ENCODE peak calls at places on chromosomes 11 and 22, in nine cellular contexts. One of them, this sample, is unnamed.

GRCh38 chr11:2287102-2287501 is 14.6 kb downstream of the C11orf21 start:
- DNase-seq in SK-N-SH: no peak
- DNase-seq in HCT116: no peak
- DNase-seq in GM23338: no peak
- DNase-seq in HL-60: no peak
- DNase-seq in A549: no peak
- DNase-seq in K562: no peak
- DNase-seq in GM12878: no peak
- DNase-seq in HepG2: no peak
- DNase-seq in this sample: no peak

GRCh38 chr11:45897556-45897955 is 9.5 kb downstream of the FREY1 start:
- DNase-seq in SK-N-SH: peak; percentile 33
- DNase-seq in HCT116: no peak
- DNase-seq in GM23338: no peak
- DNase-seq in HL-60: no peak
- DNase-seq in A549: peak; percentile 26
- DNase-seq in K562: no peak
- DNase-seq in GM12878: no peak
- DNase-seq in HepG2: no peak
- DNase-seq in this sample: no peak

GRCh38 chr22:35746248-35746647 is 28.6 kb downstream of the APOL5 start:
- DNase-seq in SK-N-SH: no peak
- DNase-seq in HCT116: no peak
- DNase-seq in GM23338: no peak
- DNase-seq in HL-60: no peak
- DNase-seq in A549: no peak
- DNase-seq in K562: no peak
- DNase-seq in GM12878: no peak
- DNase-seq in HepG2: no peak
- DNase-seq in this sample: no peak

GRCh38 chr11:112467721-112468120 is 207.1 kb upstream of the PLET1 start:
- DNase-seq in SK-N-SH: no peak
- DNase-seq in HCT116: no peak
- DNase-seq in GM23338: no peak
- DNase-seq in HL-60: no peak
- DNase-seq in A549: no peak
- DNase-seq in K562: no peak
- DNase-seq in GM12878: no peak
- DNase-seq in HepG2: no peak
- DNase-seq in this sample: no peak

GRCh38 chr11:47001666-47002285 is 65.2 kb downstream of the CSTPP1 start:
- DNase-seq in SK-N-SH: peak; percentile 38
- DNase-seq in HCT116: no peak
- DNase-seq in GM23338: peak; percentile 27
- DNase-seq in HL-60: peak; percentile 1
- DNase-seq in A549: no peak
- DNase-seq in K562: no peak
- DNase-seq in GM12878: no peak
- DNase-seq in HepG2: no peak
- DNase-seq in this sample: no peak

GRCh38 chr11:120667934-120668333 is 156.4 kb downstream of the GRIK4 start:
- DNase-seq in SK-N-SH: no peak
- DNase-seq in HCT116: no peak
- DNase-seq in GM23338: no peak
- DNase-seq in HL-60: no peak
- DNase-seq in A549: no peak
- DNase-seq in K562: no peak
- DNase-seq in GM12878: no peak
- DNase-seq in HepG2: no peak
- DNase-seq in this sample: no peak

GRCh38 chr11:11085580-11085979 is 227.7 kb upstream of the ZBED5 start:
- DNase-seq in SK-N-SH: no peak
- DNase-seq in HCT116: no peak
- DNase-seq in GM23338: no peak
- DNase-seq in HL-60: no peak
- DNase-seq in A549: no peak
- DNase-seq in K562: no peak
- DNase-seq in GM12878: no peak
- DNase-seq in HepG2: no peak
- DNase-seq in this sample: no peak

GRCh38 chr22:18031670-18032454 is 7.5 kb upstream of the MICAL3 start:
- DNase-seq in SK-N-SH: no peak
- DNase-seq in HCT116: peak; percentile 82
- DNase-seq in GM23338: no peak
- DNase-seq in HL-60: no peak
- DNase-seq in A549: peak; percentile 80
- DNase-seq in K562: no peak
- DNase-seq in GM12878: no peak
- DNase-seq in HepG2: no peak
- DNase-seq in this sample: peak; percentile 86

GRCh38 chr11:111324277-111324720 is 26.0 kb downstream of the POU2AF3 start:
- DNase-seq in SK-N-SH: no peak
- DNase-seq in HCT116: no peak
- DNase-seq in GM23338: no peak
- DNase-seq in HL-60: no peak
- DNase-seq in A549: no peak
- DNase-seq in K562: no peak
- DNase-seq in GM12878: no peak
- DNase-seq in HepG2: no peak
- DNase-seq in this sample: no peak

GRCh38 chr11:66969584-66970205 is 5.4 kb upstream of the C11orf86 start:
- DNase-seq in SK-N-SH: no peak
- DNase-seq in HCT116: no peak
- DNase-seq in GM23338: no peak
- DNase-seq in HL-60: no peak
- DNase-seq in A549: no peak
- DNase-seq in K562: no peak
- DNase-seq in GM12878: no peak
- DNase-seq in HepG2: no peak
- DNase-seq in this sample: no peak

GRCh38 chr11:7516488-7516887 is 2.7 kb downstream of the PPFIBP2 start:
- DNase-seq in SK-N-SH: no peak
- DNase-seq in HCT116: no peak
- DNase-seq in GM23338: no peak
- DNase-seq in HL-60: no peak
- DNase-seq in A549: no peak
- DNase-seq in K562: no peak
- DNase-seq in GM12878: no peak
- DNase-seq in HepG2: no peak
- DNase-seq in this sample: no peak

GRCh38 chr11:44747836-44748235 is 21.1 kb downstream of the TSPAN18 start:
- DNase-seq in SK-N-SH: no peak
- DNase-seq in HCT116: no peak
- DNase-seq in GM23338: no peak
- DNase-seq in HL-60: no peak
- DNase-seq in A549: no peak
- DNase-seq in K562: no peak
- DNase-seq in GM12878: no peak
- DNase-seq in HepG2: no peak
- DNase-seq in this sample: no peak

GRCh38 chr11:41659990-41660389 is 200.5 kb upstream of the LRRC4C start:
- DNase-seq in SK-N-SH: no peak
- DNase-seq in HCT116: no peak
- DNase-seq in GM23338: peak; percentile 3
- DNase-seq in HL-60: no peak
- DNase-seq in A549: no peak
- DNase-seq in K562: no peak
- DNase-seq in GM12878: no peak
- DNase-seq in HepG2: no peak
- DNase-seq in this sample: peak; percentile 15
- TF ChIP-seq REST in SK-N-SH: no peak
- TF ChIP-seq REST in HCT116: no peak
- TF ChIP-seq REST in GM23338: no peak
- TF ChIP-seq REST in HL-60: no peak
- TF ChIP-seq REST in A549: no peak
- TF ChIP-seq REST in K562: no peak
- TF ChIP-seq REST in GM12878: no peak
- TF ChIP-seq REST in HepG2: no peak
- TF ChIP-seq REST in this sample: no peak

GRCh38 chr11:129321076-129321475 is 54.6 kb upstream of the BARX2 start:
- DNase-seq in SK-N-SH: no peak
- DNase-seq in HCT116: no peak
- DNase-seq in GM23338: no peak
- DNase-seq in HL-60: no peak
- DNase-seq in A549: no peak
- DNase-seq in K562: no peak
- DNase-seq in GM12878: no peak
- DNase-seq in HepG2: peak; percentile 28
- DNase-seq in this sample: no peak

GRCh38 chr11:129319201-129319600 is 56.4 kb upstream of the BARX2 start:
- DNase-seq in SK-N-SH: no peak
- DNase-seq in HCT116: no peak
- DNase-seq in GM23338: no peak
- DNase-seq in HL-60: no peak
- DNase-seq in A549: no peak
- DNase-seq in K562: no peak
- DNase-seq in GM12878: no peak
- DNase-seq in HepG2: no peak
- DNase-seq in this sample: no peak

GRCh38 chr11:129317564-129317963 is 58.1 kb upstream of the BARX2 start:
- DNase-seq in SK-N-SH: no peak
- DNase-seq in HCT116: no peak
- DNase-seq in GM23338: no peak
- DNase-seq in HL-60: peak; percentile 29
- DNase-seq in A549: no peak
- DNase-seq in K562: no peak
- DNase-seq in GM12878: no peak
- DNase-seq in HepG2: no peak
- DNase-seq in this sample: no peak

GRCh38 chr11:129320485-129320884 is 55.2 kb upstream of the BARX2 start:
- DNase-seq in SK-N-SH: no peak
- DNase-seq in HCT116: no peak
- DNase-seq in GM23338: no peak
- DNase-seq in HL-60: no peak
- DNase-seq in A549: no peak
- DNase-seq in K562: no peak
- DNase-seq in GM12878: no peak
- DNase-seq in HepG2: peak; percentile 36
- DNase-seq in this sample: no peak

DNA sequence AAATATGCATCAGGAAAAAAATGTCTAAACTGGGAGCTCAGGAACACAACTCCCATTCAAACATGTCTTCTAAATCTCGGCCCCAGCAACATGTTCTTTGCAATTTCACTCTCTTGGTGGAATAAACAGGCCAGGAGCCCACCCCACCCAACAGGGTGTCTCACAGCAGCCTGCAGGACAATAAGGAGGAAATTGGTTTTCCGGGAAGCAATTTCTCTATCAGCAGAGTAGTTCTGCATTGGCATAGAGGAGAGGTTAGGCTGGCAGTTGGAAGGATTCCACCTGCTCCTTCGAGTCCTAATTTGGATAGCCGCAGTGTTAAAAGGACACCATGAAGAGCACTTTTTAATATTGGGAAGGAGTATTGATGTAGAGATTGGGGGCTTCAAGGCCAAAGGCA is 55.9 kb upstream of the BARX2 start:
- DNase-seq in SK-N-SH: no peak
- DNase-seq in HCT116: no peak
- DNase-seq in GM23338: no peak
- DNase-seq in HL-60: no peak
- DNase-seq in A549: no peak
- DNase-seq in K562: no peak
- DNase-seq in GM12878: no peak
- DNase-seq in HepG2: no peak
- DNase-seq in this sample: no peak
- TF ChIP-seq REST in SK-N-SH: no peak
- TF ChIP-seq REST in HCT116: no peak
- TF ChIP-seq REST in GM23338: no peak
- TF ChIP-seq REST in HL-60: no peak
- TF ChIP-seq REST in A549: no peak
- TF ChIP-seq REST in K562: no peak
- TF ChIP-seq REST in GM12878: no peak
- TF ChIP-seq REST in HepG2: no peak
- TF ChIP-seq REST in this sample: no peak

GRCh38 chr11:118918686-118919280 is 6.9 kb downstream of the BCL9L start:
- DNase-seq in SK-N-SH: no peak
- DNase-seq in HCT116: no peak
- DNase-seq in GM23338: no peak
- DNase-seq in HL-60: no peak
- DNase-seq in A549: peak; percentile 71
- DNase-seq in K562: no peak
- DNase-seq in GM12878: no peak
- DNase-seq in HepG2: no peak
- DNase-seq in this sample: no peak

GRCh38 chr11:118922745-118923627 is 2.7 kb downstream of the BCL9L start:
- DNase-seq in SK-N-SH: peak; percentile 15
- DNase-seq in HCT116: no peak
- DNase-seq in GM23338: no peak
- DNase-seq in HL-60: no peak
- DNase-seq in A549: no peak
- DNase-seq in K562: no peak
- DNase-seq in GM12878: no peak
- DNase-seq in HepG2: no peak
- DNase-seq in this sample: no peak

GRCh38 chr11:118921929-118922744 is 3.6 kb downstream of the BCL9L start:
- DNase-seq in SK-N-SH: peak; percentile 80
- DNase-seq in HCT116: no peak
- DNase-seq in GM23338: peak; percentile 88
- DNase-seq in HL-60: no peak
- DNase-seq in A549: peak; percentile 91
- DNase-seq in K562: no peak
- DNase-seq in GM12878: no peak
- DNase-seq in HepG2: peak; percentile 80
- DNase-seq in this sample: no peak

GRCh38 chr11:118923721-118924587 is 1.8 kb downstream of the BCL9L start:
- DNase-seq in SK-N-SH: no peak
- DNase-seq in HCT116: no peak
- DNase-seq in GM23338: no peak
- DNase-seq in HL-60: no peak
- DNase-seq in A549: no peak
- DNase-seq in K562: no peak
- DNase-seq in GM12878: no peak
- DNase-seq in HepG2: no peak
- DNase-seq in this sample: no peak

GRCh38 chr11:118921121-118921928 is 4.4 kb downstream of the BCL9L start:
- DNase-seq in SK-N-SH: peak; percentile 30
- DNase-seq in HCT116: no peak
- DNase-seq in GM23338: peak; percentile 78
- DNase-seq in HL-60: peak; percentile 40
- DNase-seq in A549: peak; percentile 89
- DNase-seq in K562: no peak
- DNase-seq in GM12878: no peak
- DNase-seq in HepG2: peak; percentile 94
- DNase-seq in this sample: no peak
- TF ChIP-seq REST in SK-N-SH: no peak
- TF ChIP-seq REST in HCT116: no peak
- TF ChIP-seq REST in GM23338: no peak
- TF ChIP-seq REST in HL-60: no peak
- TF ChIP-seq REST in A549: no peak
- TF ChIP-seq REST in K562: no peak
- TF ChIP-seq REST in GM12878: no peak
- TF ChIP-seq REST in HepG2: peak; percentile 64
- TF ChIP-seq REST in this sample: no peak

DNA sequence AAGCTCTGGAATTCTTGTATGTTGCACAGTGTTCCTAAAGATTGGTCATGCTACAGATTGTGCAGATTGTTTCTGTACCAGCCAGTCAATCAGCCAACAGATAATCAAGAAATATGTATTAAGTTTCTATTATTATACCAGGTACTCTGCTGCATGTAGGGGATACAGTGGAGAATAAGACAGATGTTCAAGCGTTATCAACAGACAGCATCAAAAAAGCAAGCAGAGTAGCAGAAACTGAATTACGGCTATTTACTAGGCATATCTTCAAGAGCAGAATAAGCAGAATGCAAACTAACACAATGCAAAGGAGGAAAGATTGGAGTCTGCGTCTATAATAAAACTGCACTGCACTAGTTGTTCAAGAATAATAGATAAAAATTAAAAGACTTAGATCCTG is 278.6 kb downstream of the ETS1 start:
- DNase-seq in SK-N-SH: no peak
- DNase-seq in HCT116: no peak
- DNase-seq in GM23338: no peak
- DNase-seq in HL-60: no peak
- DNase-seq in A549: no peak
- DNase-seq in K562: no peak
- DNase-seq in GM12878: no peak
- DNase-seq in HepG2: no peak
- DNase-seq in this sample: no peak
- TF ChIP-seq REST in SK-N-SH: no peak
- TF ChIP-seq REST in HCT116: no peak
- TF ChIP-seq REST in GM23338: no peak
- TF ChIP-seq REST in HL-60: no peak
- TF ChIP-seq REST in A549: no peak
- TF ChIP-seq REST in K562: no peak
- TF ChIP-seq REST in GM12878: no peak
- TF ChIP-seq REST in HepG2: no peak
- TF ChIP-seq REST in this sample: no peak

This sample was measured in Panc1.